ENCODE peak calls at places on chromosomes 1 and 21, in four cellular contexts. S is brain microvascular endothelial cell, Z is psoas muscle, R is tibial artery. G is an unnamed sample.

GRCh38 chr1:228734881-228735801 is at the start of gene RHOU:
- DNase-seq in Z (peak; percentile 87), R (peak; percentile 63), S (no peak), G (peak; percentile 92)

GRCh38 chr1:111516008-111516535 is 12.6 kb upstream of the ADORA3 start:
- DNase-seq in R (peak; percentile 36), Z (peak; percentile 58), S (peak; percentile 31), G (no peak)

GRCh38 chr1:184691719-184692324 is 62.8 kb downstream of the EDEM3 start:
- DNase-seq in S (peak; percentile 20), Z (no peak), R (no peak), G (no peak)

GRCh38 chr21:38909109-38909508 is 103.4 kb downstream of the ETS2 start:
- DNase-seq in R (no peak), S (no peak), Z (no peak), G (no peak)

GRCh38 chr1:100400332-100400933 is 48.1 kb downstream of the CDC14A start:
- DNase-seq in S (no peak), R (peak; percentile 57), Z (no peak), G (peak; percentile 23)

GRCh38 chr1:11690669-11691301 is 725 bp upstream of the DRAXIN start:
- DNase-seq in S (no peak), R (no peak), Z (no peak), G (no peak)

GRCh38 chr21:39386194-39386593 is 37.3 kb upstream of the HMGN1 start:
- DNase-seq in Z (peak; percentile 67), S (no peak), R (no peak), G (peak; percentile 39)

GRCh38 chr1:172813330-172813729 is 154.4 kb downstream of the FASLG start:
- DNase-seq in R (no peak), S (no peak), Z (no peak), G (no peak)

GRCh38 chr21:40416572-40416971 is 430.4 kb downstream of the DSCAM start:
- DNase-seq in R (no peak), Z (no peak), S (no peak), G (no peak)

DNA sequence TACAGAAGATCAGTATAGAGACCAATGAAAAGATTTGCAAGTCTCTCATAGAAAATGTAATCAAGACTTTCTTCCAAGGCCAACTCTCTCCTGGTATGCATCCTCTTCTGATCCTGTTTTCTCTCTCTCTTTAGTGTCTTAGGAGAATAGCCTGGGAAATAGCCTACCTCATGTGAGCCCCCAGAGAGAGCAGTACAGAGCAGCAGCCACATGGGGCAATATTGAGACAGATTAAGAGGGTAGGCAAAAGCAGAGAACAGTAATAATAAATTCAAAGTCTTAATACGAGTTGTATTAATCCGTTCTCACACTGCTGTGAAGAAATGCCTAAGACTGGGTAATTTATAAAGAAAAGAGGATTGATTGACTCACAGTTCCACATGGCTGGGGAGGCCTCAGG is 61.4 kb downstream of the RNASEL start:
- DNase-seq in S (peak; percentile 4), R (no peak), Z (no peak), G (no peak)
- TF ChIP-seq CTCF in S (peak; percentile 38), R (no peak), Z (no peak), G (no peak)

GRCh38 chr1:1554926-1555915 is 14.8 kb upstream of the TMEM240 start:
- DNase-seq in S (peak; percentile 86), Z (peak; percentile 83), R (no peak), G (no peak)
- H3K27ac ChIP-seq in S (peak overlapping the region; percentile 33), Z (peak overlapping the region; percentile 79), R (no peak overlapping the region), G (no peak overlapping the region)

DNA sequence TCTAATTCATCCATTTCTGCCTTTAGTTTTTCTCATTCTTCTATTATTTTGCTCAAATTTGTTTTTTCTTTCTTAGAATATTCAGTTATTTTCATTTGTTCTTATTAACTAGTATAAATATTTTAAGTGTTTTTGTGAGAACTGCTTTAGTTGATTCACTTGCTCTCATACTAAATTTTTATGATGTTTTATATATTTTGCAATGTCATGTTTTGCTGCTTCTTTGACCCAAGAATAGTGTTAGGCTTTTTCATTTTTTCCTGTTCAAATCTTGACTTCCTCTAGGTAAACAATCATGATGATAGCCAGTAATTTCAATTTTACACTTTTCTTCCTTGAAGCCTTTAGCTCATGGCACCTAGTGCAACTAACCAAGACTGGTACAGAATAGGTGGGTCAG is 45.2 kb downstream of the MAN1A2 start:
- DNase-seq in Z (no peak), S (no peak), R (no peak), G (no peak)
- TF ChIP-seq CTCF in Z (no peak), S (no peak), R (no peak), G (no peak)

DNA sequence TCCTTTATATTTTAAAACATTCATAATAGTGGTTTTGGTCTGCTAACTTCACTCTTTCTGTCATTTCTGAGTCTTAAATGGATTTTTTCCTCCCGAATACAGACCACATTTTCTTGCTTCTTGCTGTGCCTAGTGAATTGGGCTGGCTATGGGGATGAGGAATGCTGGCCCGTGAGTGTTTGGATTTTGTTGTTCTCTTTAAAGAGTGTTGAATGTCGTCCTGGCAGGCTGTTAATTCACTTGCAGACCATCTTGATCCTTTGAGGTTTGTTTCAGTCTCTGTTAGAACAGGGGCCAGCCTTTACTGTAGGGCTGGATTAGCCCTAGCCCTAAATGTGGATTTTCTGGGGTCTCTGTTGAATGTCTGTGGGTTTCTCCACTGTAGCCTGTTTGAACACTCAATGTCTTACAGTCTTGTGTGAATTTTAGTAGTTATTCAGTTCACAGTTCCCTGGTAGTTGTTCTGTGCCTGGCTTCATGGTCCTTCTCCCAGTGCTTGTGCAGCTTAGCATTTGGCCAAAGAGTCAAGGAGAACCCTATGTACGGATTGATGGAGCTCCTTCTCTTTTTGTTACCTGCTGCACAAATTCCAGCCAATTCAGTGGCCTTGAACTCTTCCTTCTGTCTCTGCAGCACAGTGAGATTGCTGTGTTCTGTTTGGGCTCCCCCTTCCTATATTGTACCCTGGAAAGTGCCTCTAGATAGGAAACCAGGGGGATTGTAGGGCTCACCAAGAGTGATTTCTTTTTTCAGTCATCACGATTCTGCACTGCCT is 95.7 kb downstream of the DYRK1A start:
- DNase-seq in Z (no peak), R (no peak), S (no peak), G (no peak)
- H3K27ac ChIP-seq in Z (peak overlapping the region; percentile 61), R (no peak overlapping the region), S (no peak overlapping the region), G (no peak overlapping the region)

GRCh38 chr21:35932232-35932911 is 128.0 kb downstream of the SETD4 start:
- DNase-seq in R (peak; percentile 61), Z (peak; percentile 58), S (peak; percentile 84), G (no peak)

GRCh38 chr21:35933466-35933865 is 126.9 kb downstream of the SETD4 start:
- DNase-seq in R (peak; percentile 82), S (peak; percentile 79), Z (peak; percentile 79), G (no peak)
- TF ChIP-seq CTCF in R (no peak), S (peak; percentile 64), Z (no peak), G (no peak)

DNA sequence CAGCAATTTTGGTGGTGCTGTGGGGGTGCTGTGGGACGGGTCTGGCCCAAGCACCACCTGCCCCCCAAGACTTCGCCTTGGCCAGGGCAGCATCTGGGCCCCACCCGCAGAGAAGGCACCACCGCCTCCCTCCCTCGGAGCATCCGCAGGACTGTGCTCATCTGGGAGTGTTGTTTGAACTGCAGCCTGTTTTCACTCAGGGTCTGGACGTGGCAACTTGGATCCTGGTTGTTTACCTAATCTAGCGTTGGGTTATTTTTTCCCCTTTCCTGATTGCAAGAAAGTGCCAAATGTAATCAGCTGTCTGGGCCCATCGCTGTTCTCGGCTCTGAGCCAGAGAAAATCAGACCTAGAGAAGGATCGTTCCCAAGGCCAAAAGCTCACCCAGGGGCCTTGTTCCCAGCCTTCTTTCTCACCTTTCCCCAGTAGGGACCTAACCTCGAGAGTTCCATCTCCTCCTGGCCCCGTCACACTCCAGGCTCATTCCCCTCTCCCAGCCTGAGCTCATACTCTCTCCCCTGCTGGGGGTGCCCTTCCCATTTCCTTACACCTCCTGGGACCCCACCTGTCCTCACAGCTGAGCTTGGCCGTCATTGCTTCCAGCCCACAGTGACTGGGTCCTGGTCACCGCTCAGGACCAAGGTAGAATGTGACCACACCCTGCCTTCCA is 72.0 kb upstream of the FAM20B start:
- DNase-seq in S (no peak), R (no peak), Z (peak; percentile 62), G (no peak)
- H3K27ac ChIP-seq in S (no peak overlapping the region), R (no peak overlapping the region), Z (no peak overlapping the region), G (no peak overlapping the region)

DNA sequence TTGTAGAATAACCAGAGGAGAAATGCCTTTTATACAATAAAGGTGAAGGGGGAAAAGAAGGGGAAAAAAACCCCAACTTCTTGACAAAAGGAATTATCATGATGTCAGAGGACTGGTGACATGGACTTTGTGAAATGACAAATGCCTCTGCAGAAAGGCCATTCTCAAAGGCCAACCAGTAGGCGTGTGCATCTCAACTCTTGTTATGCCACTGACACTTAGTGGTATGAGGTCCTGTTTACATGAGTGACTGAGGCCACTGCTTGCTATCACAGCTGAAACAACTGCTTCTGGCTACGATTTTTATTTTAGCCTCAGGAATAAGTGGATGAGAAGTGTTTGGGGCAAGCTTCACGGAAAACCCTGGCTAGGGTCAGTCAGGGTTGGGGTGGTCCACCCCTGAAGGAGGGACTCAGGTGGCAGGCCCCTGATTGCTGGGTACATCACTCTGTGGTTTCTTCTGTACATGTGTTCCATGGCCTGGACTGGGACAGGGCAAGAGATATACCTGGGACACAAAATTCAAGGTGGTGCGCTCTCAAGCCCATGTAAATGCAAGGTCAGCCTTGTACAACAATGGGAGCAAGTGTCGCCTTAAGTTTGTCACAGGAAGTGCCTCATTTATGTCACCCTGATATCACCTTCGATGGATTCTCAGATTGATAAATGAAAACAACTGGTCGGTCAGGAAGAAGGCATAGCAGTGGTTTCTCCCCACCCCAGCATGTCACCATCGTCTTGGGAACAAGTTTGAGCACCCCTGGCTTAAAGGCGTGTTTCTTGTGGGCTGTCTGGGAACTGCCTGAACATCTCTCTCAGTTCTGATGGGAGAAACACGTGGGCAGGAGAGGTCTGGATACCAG is 12.3 kb downstream of the RUNX1 start:
- DNase-seq in R (no peak), S (no peak), Z (no peak), G (no peak)
- TF ChIP-seq CTCF in R (no peak), S (no peak), Z (no peak), G (no peak)